ENCODE peak calls at places on chromosomes 2 and 18, in four cellular contexts. T is DND-41, B is HCT116, U is neuronal stem cell. Q is an unnamed sample.

GRCh38 chr2:210172219-210172575 is 988 bp upstream of the KANSL1L start:
- DNase-seq in T (no peak), B (no peak), U (no peak), Q (no peak)

GRCh38 chr2:26721267-26722032 is 28.9 kb downstream of the KCNK3 start:
- DNase-seq in T (peak; percentile 59), B (no peak), U (no peak), Q (no peak)

GRCh38 chr2:216426938-216427337 is 14.7 kb downstream of the SMARCAL1 start:
- DNase-seq in T (no peak), B (no peak), U (no peak), Q (no peak)

GRCh38 chr2:191942114-191943103 is 95.5 kb upstream of the CAVIN2 start:
- DNase-seq in T (no peak), B (no peak), U (no peak), Q (no peak)

GRCh38 chr2:133919285-133919684 is 334.6 kb upstream of the MGAT5 start:
- DNase-seq in T (no peak), B (no peak), U (no peak), Q (no peak)

GRCh38 chr18:2805970-2806943 is 40.5 kb upstream of the EMILIN2 start:
- DNase-seq in T (no peak), B (no peak), U (no peak), Q (no peak)

GRCh38 chr18:10838594-10838993 is 310.8 kb downstream of the PIEZO2 start:
- DNase-seq in T (no peak), B (no peak), U (no peak), Q (no peak)

GRCh38 chr2:102304711-102305591 is 6.4 kb upstream of the IL1RL1 start:
- DNase-seq in T (no peak), B (no peak), U (no peak), Q (no peak)

GRCh38 chr2:61962095-61962984 is 56.9 kb downstream of the COMMD1 start:
- DNase-seq in T (no peak), B (no peak), U (no peak), Q (no peak)

DNA sequence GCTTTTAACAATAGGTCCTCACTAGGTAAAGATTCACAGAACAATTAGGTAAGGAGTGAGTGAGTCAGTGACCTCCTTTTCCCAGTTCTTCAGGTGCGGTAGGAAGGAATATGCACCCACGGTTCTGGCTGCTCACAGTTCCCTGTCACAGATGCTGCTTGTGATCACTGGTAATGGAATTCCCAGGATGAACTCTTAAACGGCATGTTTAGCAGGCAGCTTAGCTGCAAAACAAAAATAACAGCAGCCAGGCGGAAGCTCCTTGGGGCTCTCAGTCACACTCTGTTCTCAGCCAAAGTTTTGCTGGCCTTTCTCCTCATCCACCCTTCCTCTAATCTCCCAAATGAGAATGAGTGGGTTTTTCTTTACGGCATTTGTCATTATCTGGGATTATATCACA is 274.5 kb downstream of the MYT1L start:
- DNase-seq in T (no peak), B (no peak), U (no peak), Q (no peak)
- H3K27ac ChIP-seq in T (no peak overlapping the region), B (no peak overlapping the region), U (no peak overlapping the region), Q (no peak overlapping the region)

DNA sequence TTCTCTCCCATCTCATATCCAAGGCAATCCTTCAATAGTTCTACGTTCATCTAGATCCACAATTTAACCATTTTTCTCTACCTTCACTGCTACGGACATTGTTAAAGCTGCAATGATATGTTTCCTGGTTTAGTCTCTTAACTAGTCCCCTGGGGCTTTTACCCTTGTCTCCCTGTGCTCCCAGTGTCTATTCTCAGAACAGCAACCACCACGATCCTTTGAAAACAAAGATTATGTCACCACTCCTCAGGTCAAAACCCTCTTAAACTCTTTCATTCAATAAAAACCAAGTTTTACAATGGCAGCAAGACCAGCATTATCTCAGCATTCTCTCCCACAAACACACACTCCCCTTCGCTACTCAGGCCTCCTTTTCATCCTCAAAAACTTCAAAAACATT is 298.2 kb upstream of the CHST9 start:
- DNase-seq in T (no peak), B (no peak), U (peak; percentile 39), Q (no peak)
- H2AFZ ChIP-seq in T (no peak overlapping the region), B (no peak overlapping the region), U (no peak overlapping the region), Q (no peak overlapping the region)

GRCh38 chr18:48408111-48408726 is 964 bp downstream of the ZBTB7C start:
- DNase-seq in T (no peak), B (no peak), U (no peak), Q (no peak)

GRCh38 chr18:48408727-48409590 is at the start of gene ZBTB7C:
- DNase-seq in T (no peak), B (no peak), U (peak; percentile 67), Q (no peak)

GRCh38 chr18:48405971-48406370 is 3.2 kb downstream of the ZBTB7C start:
- DNase-seq in T (no peak), B (no peak), U (no peak), Q (no peak)

GRCh38 chr18:48405108-48405507 is 4.1 kb downstream of the ZBTB7C start:
- DNase-seq in T (no peak), B (no peak), U (no peak), Q (no peak)

GRCh38 chr18:48407358-48407757 is 1.8 kb downstream of the ZBTB7C start:
- DNase-seq in T (no peak), B (no peak), U (no peak), Q (no peak)
- H3K27ac ChIP-seq in T (no peak overlapping the region), B (no peak overlapping the region), U (no peak overlapping the region), Q (no peak overlapping the region)

GRCh38 chr2:85503611-85504433 is 35.1 kb upstream of the MAT2A start:
- DNase-seq in T (no peak), B (no peak), U (no peak), Q (no peak)

GRCh38 chr2:85501244-85501643 is 37.7 kb upstream of the MAT2A start:
- DNase-seq in T (no peak), B (no peak), U (no peak), Q (no peak)

GRCh38 chr2:85504434-85505261 is 34.3 kb upstream of the MAT2A start:
- DNase-seq in T (no peak), B (peak; percentile 72), U (no peak), Q (no peak)

GRCh38 chr2:85503168-85503610 is 35.8 kb upstream of the MAT2A start:
- DNase-seq in T (no peak), B (no peak), U (no peak), Q (no peak)

GRCh38 chr2:85502720-85503119 is 36.2 kb upstream of the MAT2A start:
- DNase-seq in T (no peak), B (no peak), U (no peak), Q (no peak)
- H2AFZ ChIP-seq in T (peak overlapping the region; percentile 47), B (peak overlapping the region; percentile 72), U (no peak overlapping the region), Q (no peak overlapping the region)

GRCh38 chr2:20633794-20634259 is 17.1 kb downstream of the HS1BP3 start:
- DNase-seq in T (no peak), B (no peak), U (no peak), Q (no peak)
- H3K27ac ChIP-seq in T (no peak overlapping the region), B (no peak overlapping the region), U (no peak overlapping the region), Q (no peak overlapping the region)

GRCh38 chr2:169693344-169693743 is 861 bp downstream of the CFAP210 start:
- DNase-seq in T (no peak), B (peak; percentile 7), U (no peak), Q (peak; percentile 68)
- H2AFZ ChIP-seq in T (no peak overlapping the region), B (no peak overlapping the region), U (peak overlapping the region; percentile 88), Q (no peak overlapping the region)

Q was measured in Karpas-422.